ENCODE peak calls at places on chromosomes 7 and 10, in nine cellular contexts. H, C, Y, D, Q, T, N, J and G are unnamed samples.

GRCh38 chr7:17696422-17696821 is 243.9 kb downstream of the SNX13 start:
- DNase-seq in H (peak; percentile 14), C (no peak), Y (no peak), D (no peak), Q (no peak), T (no peak), N (no peak), J (peak; percentile 56), G (peak; percentile 81)

GRCh38 chr7:98133621-98134266 is 27.1 kb downstream of the LMTK2 start:
- DNase-seq in H (no peak), C (no peak), Y (no peak), D (no peak), Q (no peak), T (no peak), N (peak; percentile 86), J (no peak), G (peak; percentile 21)

GRCh38 chr10:16581202-16581601 is 59.5 kb upstream of the C1QL3 start:
- DNase-seq in H (no peak), C (no peak), Y (no peak), D (no peak), Q (no peak), T (no peak), N (no peak), J (no peak), G (no peak)

GRCh38 chr10:88991161-88991899 is 732 bp downstream of the FAS start:
- DNase-seq in H (no peak), C (peak; percentile 59), Y (no peak), D (peak; percentile 31), Q (peak; percentile 86), T (peak; percentile 74), N (no peak), J (peak; percentile 64), G (peak; percentile 79)

GRCh38 chr10:58836991-58837390 is 324.3 kb downstream of the BICC1 start:
- DNase-seq in H (no peak), C (no peak), Y (no peak), D (no peak), Q (no peak), T (no peak), N (no peak), J (no peak), G (no peak)

GRCh38 chr7:98974906-98975816 is 96.8 kb downstream of the TRRAP start:
- DNase-seq in H (no peak), C (no peak), Y (no peak), D (no peak), Q (no peak), T (no peak), N (no peak), J (no peak), G (no peak)

GRCh38 chr7:31710171-31710570 is 23.2 kb downstream of the PPP1R17 start:
- DNase-seq in H (no peak), C (peak; percentile 43), Y (no peak), D (no peak), Q (no peak), T (peak; percentile 66), N (no peak), J (no peak), G (no peak)

GRCh38 chr7:2582006-2582735 is 23.4 kb downstream of the IQCE start:
- DNase-seq in H (no peak), C (no peak), Y (no peak), D (no peak), Q (no peak), T (no peak), N (no peak), J (no peak), G (no peak)

GRCh38 chr7:66427956-66428355 is 200.7 kb upstream of the KCTD7 start:
- DNase-seq in H (no peak), C (no peak), Y (no peak), D (no peak), Q (no peak), T (no peak), N (no peak), J (no peak), G (no peak)

GRCh38 chr10:64118736-64119135 is 597.5 kb downstream of the REEP3 start:
- DNase-seq in H (no peak), C (no peak), Y (no peak), D (no peak), Q (no peak), T (no peak), N (no peak), J (no peak), G (no peak)

GRCh38 chr10:30745953-30746352 is 116.4 kb upstream of the LYZL2 start:
- DNase-seq in H (no peak), C (no peak), Y (no peak), D (no peak), Q (no peak), T (no peak), N (no peak), J (no peak), G (no peak)

GRCh38 chr7:157981778-157982177 is 605.8 kb downstream of the PTPRN2 start:
- DNase-seq in H (no peak), C (peak; percentile 19), Y (no peak), D (no peak), Q (no peak), T (peak; percentile 33), N (no peak), J (no peak), G (no peak)

GRCh38 chr10:60099998-60100747 is 193.8 kb upstream of the CCDC6 start:
- DNase-seq in H (peak; percentile 22), C (no peak), Y (peak; percentile 16), D (no peak), Q (no peak), T (no peak), N (no peak), J (peak; percentile 72), G (peak; percentile 65)

GRCh38 chr10:114367676-114368391 is 36.5 kb downstream of the AFAP1L2 start:
- DNase-seq in H (no peak), C (no peak), Y (no peak), D (no peak), Q (no peak), T (no peak), N (no peak), J (peak; percentile 52), G (peak; percentile 97)

GRCh38 chr10:3065622-3066021 is 1.7 kb upstream of the PFKP start:
- DNase-seq in H (no peak), C (no peak), Y (no peak), D (no peak), Q (no peak), T (no peak), N (no peak), J (no peak), G (no peak)

GRCh38 chr7:38330861-38331709 is 57.6 kb upstream of the TARP start:
- DNase-seq in H (no peak), C (peak; percentile 94), Y (no peak), D (peak; percentile 83), Q (no peak), T (peak; percentile 94), N (no peak), J (no peak), G (no peak)
- TF ChIP-seq CTCF in H (no peak), C (peak; percentile 75), Y (no peak), D (peak; percentile 26), Q (peak; percentile 37), T (peak; percentile 82), N (peak; percentile 13), J (no peak), G (peak; percentile 19)

DNA sequence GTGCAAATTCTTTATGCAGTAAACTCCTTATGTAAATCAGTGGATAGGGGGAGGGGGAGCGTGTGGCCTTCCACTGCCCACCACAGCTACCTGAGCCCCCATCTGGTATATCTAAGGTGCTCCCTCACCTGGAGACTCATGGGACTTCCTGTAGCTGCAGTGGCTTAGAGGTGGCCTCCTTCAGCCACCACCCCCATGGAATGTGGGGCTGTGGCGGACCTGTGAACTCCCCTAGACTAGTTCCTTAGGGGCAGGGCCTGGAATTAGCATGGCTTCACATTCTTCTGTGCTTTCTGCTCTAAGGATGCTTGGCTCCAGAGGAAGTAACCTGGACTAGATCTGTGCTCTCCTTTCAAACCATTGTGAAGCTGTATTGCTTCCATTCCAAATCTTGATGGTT is 550.5 kb upstream of the COBL start:
- DNase-seq in H (no peak), C (no peak), Y (no peak), D (no peak), Q (no peak), T (no peak), N (no peak), J (no peak), G (no peak)
- TF ChIP-seq CTCF in H (no peak), C (peak; percentile 23), Y (no peak), D (no peak), Q (no peak), T (peak; percentile 32), N (no peak), J (no peak), G (no peak)

GRCh38 chr7:40544932-40545331 is 410.1 kb downstream of the SUGCT start:
- DNase-seq in H (no peak), C (no peak), Y (no peak), D (no peak), Q (no peak), T (no peak), N (no peak), J (no peak), G (peak; percentile 74)

GRCh38 chr7:40545739-40546138 is 410.9 kb downstream of the SUGCT start:
- DNase-seq in H (no peak), C (no peak), Y (no peak), D (no peak), Q (no peak), T (no peak), N (no peak), J (no peak), G (no peak)

GRCh38 chr7:40544277-40544723 is 409.5 kb downstream of the SUGCT start:
- DNase-seq in H (no peak), C (no peak), Y (no peak), D (no peak), Q (no peak), T (no peak), N (no peak), J (no peak), G (peak; percentile 61)

GRCh38 chr7:40541336-40541735 is 406.5 kb downstream of the SUGCT start:
- DNase-seq in H (no peak), C (no peak), Y (no peak), D (no peak), Q (no peak), T (no peak), N (no peak), J (no peak), G (peak; percentile 61)

GRCh38 chr7:40542982-40543741 is 408.4 kb downstream of the SUGCT start:
- DNase-seq in H (no peak), C (no peak), Y (no peak), D (no peak), Q (no peak), T (no peak), N (no peak), J (no peak), G (peak; percentile 70)
- TF ChIP-seq CTCF in H (no peak), C (no peak), Y (no peak), D (no peak), Q (no peak), T (no peak), N (no peak), J (no peak), G (no peak)

DNA sequence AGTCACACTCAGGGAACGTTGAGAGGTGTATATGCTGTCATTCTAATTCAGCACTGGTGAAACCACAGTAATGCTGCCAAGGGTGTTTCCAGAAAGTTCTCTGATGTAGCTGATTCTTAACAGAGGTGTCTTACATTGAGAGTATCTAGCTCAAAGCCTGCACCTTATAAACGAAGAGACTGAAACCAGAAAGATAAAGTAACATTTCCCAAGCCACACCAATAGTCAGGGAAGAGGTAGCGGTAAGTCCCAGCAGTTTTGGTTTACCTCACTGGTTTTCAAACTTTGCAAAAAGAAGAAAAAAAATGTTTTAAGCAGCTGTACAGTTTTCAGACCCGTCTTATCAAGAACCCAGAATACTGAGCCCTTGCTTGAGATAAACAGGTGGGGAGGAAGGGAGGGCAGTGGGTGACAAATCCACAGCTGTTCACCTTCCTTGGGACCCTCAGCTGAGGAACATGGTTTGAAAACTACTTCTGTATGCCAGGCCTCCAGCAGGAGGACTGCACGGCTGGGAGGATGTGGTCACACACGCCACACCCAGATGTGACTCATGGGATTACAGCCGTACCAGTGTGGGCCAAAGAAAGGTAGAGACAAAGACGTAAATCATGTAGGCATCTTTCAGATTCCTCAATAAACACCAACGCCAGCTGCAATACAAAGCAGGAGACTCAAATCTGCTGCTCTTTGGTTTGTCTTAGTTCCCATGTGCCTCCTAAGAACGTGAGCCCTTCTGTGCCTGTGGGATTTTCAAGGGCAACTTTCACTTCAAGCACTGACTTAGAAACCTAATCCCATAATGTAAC is 64.0 kb upstream of the GSDME start:
- DNase-seq in H (no peak), C (no peak), Y (peak; percentile 80), D (no peak), Q (peak; percentile 74), T (no peak), N (peak; percentile 79), J (peak; percentile 84), G (peak; percentile 97)
- TF ChIP-seq CTCF in H (no peak), C (no peak), Y (peak; percentile 43), D (no peak), Q (peak; percentile 14), T (no peak), N (peak; percentile 42), J (peak; percentile 7), G (peak; percentile 44)